ENCODE peak calls at places on chromosome 4, in seven cellular contexts. F is GM12891; Y is AG20443; C is effector memory CD8-positive, alpha-beta T cell; H is T47D; L is activated CD4-positive, alpha-beta T cell treated with anti-CD3 and anti-CD28 coated beads, Interleukin-2, amount 10 ng/mL, durations not matched to agents 7 days and 5 days; V is NCI-H1092. X is an unnamed sample.

GRCh38 chr4:80138556-80139538 is 58.5 kb upstream of the PRDM8 start:
- DNase-seq in F (peak), Y (peak), C (peak), H (no peak), L (peak), V (no peak), X (no peak)

GRCh38 chr4:113665036-113665435 is 96.5 kb downstream of the CAMK2D start:
- DNase-seq in F (no peak), Y (no peak), C (no peak), H (no peak), L (no peak), V (no peak), X (no peak)

GRCh38 chr4:125085-125820 is 952 bp downstream of the ZNF718 start:
- DNase-seq in F (no peak), Y (peak), C (no peak), H (peak), L (peak), V (peak), X (peak)

GRCh38 chr4:17762705-17763104 is 18.7 kb downstream of the FAM184B start:
- DNase-seq in F (no peak), Y (peak), C (no peak), H (no peak), L (no peak), V (no peak), X (peak)

GRCh38 chr4:101089168-101089567 is 258.2 kb downstream of the PPP3CA start:
- DNase-seq in F (no peak), Y (no peak), C (no peak), H (no peak), L (no peak), V (no peak), X (no peak)

GRCh38 chr4:52107336-52107735 is 56.2 kb downstream of the SPATA18 start:
- DNase-seq in F (no peak), Y (no peak), C (no peak), H (no peak), L (no peak), V (no peak), X (no peak)

GRCh38 chr4:105661028-105661427 is 47.5 kb downstream of the INTS12 start:
- DNase-seq in F (no peak), Y (no peak), C (no peak), H (no peak), L (no peak), V (no peak), X (no peak)

GRCh38 chr4:121358473-121358872 is 22.3 kb downstream of the QRFPR start:
- DNase-seq in F (no peak), Y (peak), C (no peak), H (no peak), L (no peak), V (no peak), X (peak)

GRCh38 chr4:135508006-135508714 is 1306.6 kb upstream of the PABPC4L start:
- DNase-seq in F (no peak), Y (no peak), C (no peak), H (no peak), L (no peak), V (no peak), X (no peak)

GRCh38 chr4:96455045-96455720 is 615.3 kb downstream of the PDHA2 start:
- DNase-seq in F (no peak), Y (no peak), C (no peak), H (no peak), L (no peak), V (no peak), X (no peak)

GRCh38 chr4:159291176-159291575 is 188.3 kb downstream of the RAPGEF2 start:
- DNase-seq in F (no peak), Y (no peak), C (no peak), H (no peak), L (no peak), V (no peak), X (no peak)

GRCh38 chr4:101279377-101279871 is 67.9 kb downstream of the PPP3CA start:
- DNase-seq in F (no peak), Y (peak), C (no peak), H (no peak), L (no peak), V (no peak), X (peak)

GRCh38 chr4:108168672-108169562 is at the start of gene LEF1:
- DNase-seq in F (peak), Y (peak), C (peak), H (peak), L (peak), V (peak), X (peak)

GRCh38 chr4:25399502-25399901 is 22.4 kb downstream of the ANAPC4 start:
- DNase-seq in F (no peak), Y (no peak), C (no peak), H (no peak), L (no peak), V (no peak), X (no peak)

GRCh38 chr4:183571350-183572076 is 66.7 kb downstream of the ING2 start:
- DNase-seq in F (no peak), Y (no peak), C (no peak), H (no peak), L (no peak), V (peak), X (no peak)

GRCh38 chr4:154911097-154911496 is 130.0 kb downstream of the RBM46 start:
- DNase-seq in F (no peak), Y (peak), C (no peak), H (peak), L (no peak), V (no peak), X (no peak)

GRCh38 chr4:147709999-147710398 is 21.9 kb upstream of the ARHGAP10 start:
- DNase-seq in F (no peak), Y (no peak), C (no peak), H (no peak), L (no peak), V (no peak), X (no peak)

GRCh38 chr4:169024762-169025161 is 14.7 kb upstream of the CBR4 start:
- DNase-seq in F (peak), Y (peak), C (no peak), H (no peak), L (peak), V (peak), X (peak)

GRCh38 chr4:125104616-125105015 is 210.1 kb upstream of the FAT4 start:
- DNase-seq in F (no peak), Y (no peak), C (no peak), H (no peak), L (no peak), V (no peak), X (no peak)

GRCh38 chr4:183177001-183177400 is 77.9 kb downstream of the WWC2 start:
- DNase-seq in F (no peak), Y (no peak), C (no peak), H (no peak), L (no peak), V (no peak), X (no peak)

GRCh38 chr4:146477054-146477453 is 44.7 kb downstream of the SLC10A7 start:
- DNase-seq in F (no peak), Y (no peak), C (no peak), H (no peak), L (no peak), V (no peak), X (no peak)

GRCh38 chr4:83677656-83678055 is 141.7 kb downstream of the GPAT3 start:
- DNase-seq in F (no peak), Y (peak), C (no peak), H (no peak), L (no peak), V (no peak), X (no peak)

GRCh38 chr4:25949166-25949748 is 35.2 kb downstream of the SMIM20 start:
- DNase-seq in F (no peak), Y (no peak), C (no peak), H (no peak), L (no peak), V (no peak), X (no peak)

GRCh38 chr4:17055788-17056187 is 157.3 kb upstream of the LDB2 start:
- DNase-seq in F (no peak), Y (peak), C (no peak), H (no peak), L (no peak), V (no peak), X (no peak)

GRCh38 chr4:1939664-1940509 is 68.7 kb downstream of the NSD2 start:
- DNase-seq in F (no peak), Y (peak), C (no peak), H (no peak), L (no peak), V (no peak), X (no peak)

GRCh38 chr4:69823048-69823447 is 36.9 kb downstream of the SULT1E1 start:
- DNase-seq in F (no peak), Y (no peak), C (no peak), H (no peak), L (no peak), V (no peak), X (no peak)

GRCh38 chr4:83074086-83074704 is 39.2 kb downstream of the COPS4 start:
- DNase-seq in F (peak), Y (peak), C (peak), H (peak), L (peak), V (peak), X (peak)

GRCh38 chr4:42348247-42348646 is 49.0 kb upstream of the SHISA3 start:
- DNase-seq in F (no peak), Y (no peak), C (no peak), H (no peak), L (no peak), V (no peak), X (no peak)